ENCODE peak calls at places on chromosome 19, in seven cellular contexts. K is cardiac fibroblast, B is AG20443, C is SHP77 treated with DMSO at 0.1 percent for 48 hours, W is Ammon's horn, A is foreskin fibroblast, Q is kidney tubule cell. X is an unnamed sample.

GRCh38 chr19:7699003-7699402 is 2.9 kb downstream of the FCER2 start:
- DNase-seq in K (no peak), B (no peak), C (no peak), W (no peak), A (no peak), Q (no peak), X (no peak)

GRCh38 chr19:12995596-12996541 is 594 bp downstream of the NFIX start:
- DNase-seq in K (peak), B (peak), C (no peak), W (no peak), A (no peak), Q (peak), X (no peak)

GRCh38 chr19:50481351-50482149 is 4.9 kb upstream of the GARIN5A start:
- DNase-seq in K (no peak), B (no peak), C (no peak), W (no peak), A (no peak), Q (no peak), X (no peak)

GRCh38 chr19:13962738-13963602 is 10.7 kb downstream of the DCAF15 start:
- DNase-seq in K (no peak), B (no peak), C (no peak), W (no peak), A (no peak), Q (no peak), X (no peak)

GRCh38 chr19:38047048-38047435 is 140.0 kb downstream of the SIPA1L3 start:
- DNase-seq in K (no peak), B (no peak), C (no peak), W (no peak), A (no peak), Q (no peak), X (no peak)

GRCh38 chr19:1896508-1896907 is 8.7 kb upstream of the ADAT3 start:
- DNase-seq in K (no peak), B (no peak), C (no peak), W (no peak), A (no peak), Q (no peak), X (no peak)

GRCh38 chr19:21321134-21321533 is 8.1 kb downstream of the ZNF708 start:
- DNase-seq in K (peak), B (no peak), C (no peak), W (no peak), A (no peak), Q (peak), X (no peak)

GRCh38 chr19:35013047-35013819 is 13.1 kb downstream of the GRAMD1A start:
- DNase-seq in K (peak), B (peak), C (peak), W (peak), A (no peak), Q (peak), X (no peak)

GRCh38 chr19:49327878-49328544 is 3.0 kb upstream of the SLC6A16 start:
- DNase-seq in K (peak), B (peak), C (no peak), W (no peak), A (no peak), Q (peak), X (no peak)

GRCh38 chr19:952680-953500 is 27.1 kb downstream of the ARID3A start:
- DNase-seq in K (no peak), B (no peak), C (no peak), W (no peak), A (no peak), Q (no peak), X (no peak)

GRCh38 chr19:10155834-10156233 is 36.1 kb upstream of the EIF3G start:
- DNase-seq in K (peak), B (no peak), C (no peak), W (no peak), A (peak), Q (no peak), X (no peak)

GRCh38 chr19:11530432-11530831 is 1.5 kb upstream of the ECSIT start:
- DNase-seq in K (peak), B (peak), C (peak), W (peak), A (peak), Q (peak), X (peak)

X was measured in RCC 7860.